ENCODE peak calls at places on chromosomes 4 and X, in eight cellular contexts. Q, P, H, M, B, Z, C and G are unnamed samples.
A peak's percentile ranks its signal among the peaks of the same experiment; 100 is the strongest.

GRCh38 chrX:144681501-144681900 is 565.8 kb upstream of the SPANXN1 start:
- DNase-seq in Q (no peak), M (no peak), B (no peak), H (no peak), Z (no peak), C (no peak), P (no peak), G (no peak)

GRCh38 chrX:17359500-17359899 is 15.5 kb upstream of the NHS start:
- DNase-seq in C (no peak), Z (no peak), P (no peak), H (no peak), M (no peak), Q (no peak), B (no peak), G (no peak)

GRCh38 chr4:42654606-42655005 is 2.3 kb downstream of the ATP8A1 start:
- DNase-seq in H (peak; percentile 4), Z (peak; percentile 39), P (no peak), Q (no peak), C (no peak), B (no peak), M (no peak), G (no peak)

GRCh38 chr4:88018471-88018870 is 11.0 kb downstream of the PKD2 start:
- DNase-seq in P (peak; percentile 63), B (no peak), Q (no peak), M (no peak), H (no peak), Z (peak; percentile 42), C (peak; percentile 79), G (no peak)

GRCh38 chr4:145511913-145512522 is 30.4 kb downstream of the SMAD1 start:
- DNase-seq in Z (no peak), B (no peak), M (no peak), C (no peak), H (peak; percentile 29), P (no peak), Q (peak; percentile 36), G (no peak)

GRCh38 chr4:185473247-185473646 is 1.7 kb upstream of the CCDC110 start:
- DNase-seq in H (no peak), M (no peak), C (no peak), Z (no peak), P (no peak), B (no peak), Q (no peak), G (no peak)

GRCh38 chr4:113335771-113336170 is 286.3 kb downstream of the ANK2 start:
- DNase-seq in M (peak; percentile 47), Q (no peak), P (no peak), H (no peak), B (no peak), Z (no peak), C (no peak), G (no peak)

GRCh38 chrX:77668391-77669237 is 117.4 kb downstream of the ATRX start:
- DNase-seq in H (no peak), M (no peak), C (no peak), P (no peak), Z (no peak), Q (peak; percentile 40), B (no peak), G (no peak)

GRCh38 chr4:160580581-160580980 is 1477.7 kb downstream of the RAPGEF2 start:
- DNase-seq in P (no peak), C (no peak), Z (no peak), M (no peak), Q (no peak), H (no peak), B (no peak), G (no peak)

GRCh38 chrX:28920554-28920953 is 333.3 kb downstream of the IL1RAPL1 start:
- DNase-seq in M (no peak), H (no peak), P (no peak), Z (no peak), B (no peak), C (no peak), Q (no peak), G (no peak)

GRCh38 chrX:149521438-149521837 is 16.3 kb upstream of the IDS start:
- DNase-seq in M (no peak), B (no peak), C (no peak), Z (no peak), H (no peak), P (no peak), Q (no peak), G (no peak)

GRCh38 chr4:1654216-1654945 is 29.7 kb downstream of the FAM53A start:
- DNase-seq in C (no peak), P (no peak), M (no peak), B (no peak), Q (no peak), Z (no peak), H (no peak), G (no peak)

GRCh38 chrX:43615677-43616076 is 40.4 kb upstream of the MAOA start:
- DNase-seq in C (no peak), Q (no peak), H (no peak), M (no peak), B (no peak), P (no peak), Z (no peak), G (no peak)

GRCh38 chr4:33453916-33454315 is 2733.7 kb downstream of the PCDH7 start:
- DNase-seq in B (no peak), C (no peak), P (no peak), Q (no peak), Z (no peak), M (no peak), H (no peak), G (no peak)

GRCh38 chr4:148649669-148650331 is 207.6 kb upstream of the NR3C2 start:
- DNase-seq in P (no peak), Z (no peak), H (no peak), B (no peak), C (no peak), Q (no peak), M (no peak), G (no peak)

GRCh38 chr4:56681158-56681848 is at the start of gene HOPX:
- DNase-seq in C (no peak), P (no peak), Q (no peak), B (peak; percentile 87), Z (no peak), M (peak; percentile 80), H (no peak), G (no peak)

GRCh38 chrX:48826135-48826875 is at the start of gene ERAS:
- DNase-seq in M (no peak), B (no peak), P (no peak), Q (no peak), H (no peak), C (no peak), Z (no peak), G (no peak)

DNA sequence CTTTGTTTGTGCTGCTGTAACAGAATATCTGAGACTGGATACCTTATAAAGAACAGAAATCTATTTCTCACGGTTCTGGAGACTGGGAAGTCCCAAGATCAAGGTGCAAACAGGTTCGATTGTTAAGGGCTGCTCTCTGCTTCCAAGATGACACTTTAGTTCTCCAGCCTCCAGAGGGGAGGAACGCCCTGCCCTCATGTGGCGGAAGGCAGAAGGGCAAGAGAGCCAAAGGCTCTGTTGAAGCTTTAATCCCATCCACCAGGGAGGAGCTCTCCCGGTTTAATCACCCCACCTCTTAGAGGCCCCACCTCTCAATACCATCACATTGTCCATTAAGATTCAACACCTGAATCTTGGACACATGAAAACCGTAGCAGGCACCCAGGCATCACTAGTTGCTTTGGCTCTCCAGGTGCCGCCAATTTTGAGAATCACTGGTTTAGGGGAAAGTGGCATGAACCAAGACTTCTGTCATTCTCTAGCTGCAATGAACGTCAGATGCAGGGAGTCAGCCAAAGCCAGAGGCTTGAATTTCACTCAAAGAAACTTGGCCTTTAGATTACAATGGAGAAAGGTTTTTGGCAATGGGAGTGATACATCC is 15.6 kb downstream of the FHL1 start:
- DNase-seq in Q (peak; percentile 59), M (no peak), P (peak; percentile 78), Z (peak; percentile 51), C (peak; percentile 65), H (peak; percentile 23), B (peak; percentile 50), G (no peak)
- H3K4me1 ChIP-seq in Q (no peaks in the 10 kb centered on the region), M (no peaks in the 10 kb centered on the region), P (peaks cover 7% of the 10 kb centered on the region), Z (peaks cover 6% of the 10 kb centered on the region), C (peaks cover 3% of the 10 kb centered on the region), H (no peaks in the 10 kb centered on the region), B (no peaks in the 10 kb centered on the region), G (peaks cover 7% of the 10 kb centered on the region)

DNA sequence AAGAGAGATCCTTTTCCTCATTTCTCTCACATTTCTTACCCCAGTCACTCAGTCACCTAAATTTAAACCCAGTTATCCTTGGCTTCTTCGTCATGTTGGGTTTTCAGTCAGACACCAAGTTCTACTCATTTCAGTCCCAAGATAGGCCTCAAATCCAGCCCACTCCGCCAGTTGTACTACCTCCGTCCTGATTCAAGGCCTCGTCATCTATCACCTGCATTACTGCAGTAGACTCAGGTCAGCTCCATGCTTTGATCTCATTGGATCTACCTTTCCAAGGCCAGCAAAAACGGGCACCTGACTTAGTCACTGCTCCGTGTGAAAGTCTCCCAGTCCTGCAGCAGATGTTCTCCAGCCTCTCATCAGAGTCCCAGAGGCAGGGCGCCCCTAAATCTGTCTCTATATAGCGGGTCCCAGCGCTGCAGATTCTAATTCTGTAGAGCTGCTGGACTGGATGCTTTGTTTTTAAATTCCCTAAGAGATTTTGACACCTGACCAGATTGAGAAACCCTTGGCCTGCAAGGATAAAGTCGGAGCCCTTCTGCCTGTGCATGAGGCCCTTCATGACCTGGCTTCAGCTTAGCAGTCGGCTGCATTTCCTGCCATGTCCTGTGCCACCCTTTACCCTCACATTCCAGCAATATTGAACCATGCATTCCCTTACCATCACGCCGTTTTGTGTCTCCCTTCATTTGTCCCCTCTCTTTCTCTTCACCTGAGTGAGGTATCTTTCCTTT is 53.7 kb downstream of the ZFX start:
- DNase-seq in M (no peak), H (no peak), B (no peak), Z (peak; percentile 27), P (no peak), Q (no peak), C (no peak), G (no peak)
- H3K4me1 ChIP-seq in M (no peaks in the 10 kb centered on the region), H (no peaks in the 10 kb centered on the region), B (peaks cover 8% of the 10 kb centered on the region), Z (peaks cover 53% of the 10 kb centered on the region), P (peaks cover 4% of the 10 kb centered on the region), Q (peaks cover 64% of the 10 kb centered on the region), C (peaks cover 8% of the 10 kb centered on the region), G (peaks cover 46% of the 10 kb centered on the region)

DNA sequence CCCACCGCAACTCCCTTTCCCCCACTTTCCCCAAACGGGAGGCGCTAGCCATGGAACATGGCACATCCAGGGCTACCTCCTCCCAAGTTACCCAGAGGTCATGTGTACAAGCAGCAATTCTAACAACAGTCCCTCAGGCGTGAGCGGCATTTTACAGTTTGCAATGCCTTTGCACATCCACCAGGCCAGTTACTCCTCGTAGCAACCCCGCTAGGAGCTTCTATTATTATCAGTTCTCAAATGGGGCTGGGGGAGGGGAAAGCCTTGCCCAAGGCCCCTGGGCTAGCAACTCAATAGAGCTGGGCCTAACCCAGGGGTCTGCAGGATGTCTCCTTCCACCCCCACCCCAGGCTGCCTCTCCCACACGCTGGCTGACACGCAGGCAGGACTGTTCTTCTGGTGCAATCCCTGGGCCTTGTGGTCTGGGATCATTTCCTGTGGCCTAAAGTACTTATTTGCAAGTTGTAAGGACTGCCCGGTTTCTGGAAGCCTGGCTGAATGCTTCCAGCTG is 27.8 kb downstream of the PJA1 start:
- DNase-seq in Q (no peak), C (no peak), M (no peak), Z (peak; percentile 16), B (no peak), H (no peak), P (no peak), G (no peak)
- H3K4me1 ChIP-seq in Q (no peaks in the 10 kb centered on the region), C (no peaks in the 10 kb centered on the region), M (no peaks in the 10 kb centered on the region), Z (no peaks in the 10 kb centered on the region), B (no peaks in the 10 kb centered on the region), H (no peaks in the 10 kb centered on the region), P (peaks cover 1% of the 10 kb centered on the region), G (peaks cover 4% of the 10 kb centered on the region)

DNA sequence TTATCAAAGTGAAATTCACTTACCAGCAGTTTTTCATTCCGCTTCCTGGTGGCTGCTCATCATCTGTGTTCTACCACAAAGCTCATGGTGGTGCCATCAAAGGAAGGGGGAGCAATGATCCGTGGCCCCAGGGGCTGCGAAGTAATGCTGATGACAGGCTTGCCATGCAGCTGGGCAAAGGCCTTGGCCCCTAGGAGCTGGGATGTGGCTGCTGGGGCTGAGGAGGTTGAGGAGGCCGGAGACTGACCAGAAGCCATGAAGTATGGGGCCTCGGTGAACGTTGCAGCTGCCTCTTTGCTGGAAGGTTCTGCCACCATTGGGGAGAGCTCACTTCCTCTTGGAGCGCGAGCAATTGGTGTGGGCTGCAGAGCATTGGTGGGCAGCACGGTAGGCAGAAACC is 8.4 kb downstream of the C4orf54 start:
- DNase-seq in Q (no peak), B (no peak), Z (no peak), P (no peak), M (no peak), C (no peak), H (no peak), G (no peak)
- H3K4me1 ChIP-seq in Q (no peaks in the 10 kb centered on the region), B (no peaks in the 10 kb centered on the region), Z (peaks cover 53% of the 10 kb centered on the region), P (no peaks in the 10 kb centered on the region), M (no peaks in the 10 kb centered on the region), C (no peaks in the 10 kb centered on the region), H (no peaks in the 10 kb centered on the region), G (no peaks in the 10 kb centered on the region)